ENCODE peak calls at places on chromosomes 4 and X, in seven cellular contexts. One of them, this sample, is unnamed.

GRCh38 chrX:48972214-48973164 is 845 bp upstream of the KCND1 start:
- DNase-seq in astrocyte of the cerebellum: no peak
- DNase-seq in prostate gland: no peak
- DNase-seq in mucosa of descending colon: no peak
- DNase-seq in cardiac muscle cell: peak
- DNase-seq in left lung: no peak
- DNase-seq in MM.1S: peak
- DNase-seq in this sample: no peak

GRCh38 chr4:10671750-10672149 is 12.8 kb downstream of the CLNK start:
- DNase-seq in astrocyte of the cerebellum: no peak
- DNase-seq in prostate gland: no peak
- DNase-seq in mucosa of descending colon: no peak
- DNase-seq in cardiac muscle cell: no peak
- DNase-seq in left lung: no peak
- DNase-seq in MM.1S: peak
- DNase-seq in this sample: no peak

GRCh38 chr4:68904786-68905185 is 46.8 kb downstream of the UGT2A3 start:
- DNase-seq in astrocyte of the cerebellum: no peak
- DNase-seq in prostate gland: peak
- DNase-seq in mucosa of descending colon: no peak
- DNase-seq in cardiac muscle cell: no peak
- DNase-seq in left lung: no peak
- DNase-seq in MM.1S: peak
- DNase-seq in this sample: no peak

GRCh38 chr4:42501624-42502401 is 104.5 kb downstream of the SHISA3 start:
- DNase-seq in astrocyte of the cerebellum: no peak
- DNase-seq in prostate gland: no peak
- DNase-seq in mucosa of descending colon: no peak
- DNase-seq in cardiac muscle cell: no peak
- DNase-seq in left lung: no peak
- DNase-seq in MM.1S: no peak
- DNase-seq in this sample: no peak

GRCh38 chr4:8861576-8862279 is 9.9 kb downstream of the HMX1 start:
- DNase-seq in astrocyte of the cerebellum: no peak
- DNase-seq in prostate gland: no peak
- DNase-seq in mucosa of descending colon: peak
- DNase-seq in cardiac muscle cell: no peak
- DNase-seq in left lung: peak
- DNase-seq in MM.1S: no peak
- DNase-seq in this sample: no peak

GRCh38 chrX:19739683-19740082 is 147.7 kb downstream of the SH3KBP1 start:
- DNase-seq in astrocyte of the cerebellum: peak
- DNase-seq in prostate gland: peak
- DNase-seq in mucosa of descending colon: no peak
- DNase-seq in cardiac muscle cell: peak
- DNase-seq in left lung: no peak
- DNase-seq in MM.1S: peak
- DNase-seq in this sample: peak

GRCh38 chr4:139763668-139764067 is 98.0 kb downstream of the MGST2 start:
- DNase-seq in astrocyte of the cerebellum: no peak
- DNase-seq in prostate gland: peak
- DNase-seq in mucosa of descending colon: no peak
- DNase-seq in cardiac muscle cell: no peak
- DNase-seq in left lung: no peak
- DNase-seq in MM.1S: peak
- DNase-seq in this sample: no peak

GRCh38 chrX:134470013-134470412 is 10.0 kb downstream of the HPRT1 start:
- DNase-seq in astrocyte of the cerebellum: no peak
- DNase-seq in prostate gland: no peak
- DNase-seq in mucosa of descending colon: no peak
- DNase-seq in cardiac muscle cell: no peak
- DNase-seq in left lung: no peak
- DNase-seq in MM.1S: no peak
- DNase-seq in this sample: no peak

GRCh38 chr4:119858176-119858575 is 208.5 kb downstream of the MAD2L1 start:
- DNase-seq in astrocyte of the cerebellum: no peak
- DNase-seq in prostate gland: no peak
- DNase-seq in mucosa of descending colon: no peak
- DNase-seq in cardiac muscle cell: no peak
- DNase-seq in left lung: no peak
- DNase-seq in MM.1S: no peak
- DNase-seq in this sample: no peak

GRCh38 chr4:87865960-87866598 is 33.3 kb downstream of the MEPE start:
- DNase-seq in astrocyte of the cerebellum: no peak
- DNase-seq in prostate gland: no peak
- DNase-seq in mucosa of descending colon: no peak
- DNase-seq in cardiac muscle cell: no peak
- DNase-seq in left lung: no peak
- DNase-seq in MM.1S: no peak
- DNase-seq in this sample: no peak

GRCh38 chrX:120692319-120692718 is 62.5 kb upstream of the C1GALT1C1 start:
- DNase-seq in astrocyte of the cerebellum: no peak
- DNase-seq in prostate gland: no peak
- DNase-seq in mucosa of descending colon: no peak
- DNase-seq in cardiac muscle cell: no peak
- DNase-seq in left lung: no peak
- DNase-seq in MM.1S: no peak
- DNase-seq in this sample: no peak

GRCh38 chrX:109889289-109890006 is 113.5 kb upstream of the TMEM164 start:
- DNase-seq in astrocyte of the cerebellum: peak
- DNase-seq in prostate gland: no peak
- DNase-seq in mucosa of descending colon: no peak
- DNase-seq in cardiac muscle cell: peak
- DNase-seq in left lung: no peak
- DNase-seq in MM.1S: no peak
- DNase-seq in this sample: no peak

GRCh38 chrX:17521871-17522693 is 147.1 kb downstream of the NHS start:
- DNase-seq in astrocyte of the cerebellum: no peak
- DNase-seq in prostate gland: no peak
- DNase-seq in mucosa of descending colon: no peak
- DNase-seq in cardiac muscle cell: peak
- DNase-seq in left lung: no peak
- DNase-seq in MM.1S: no peak
- DNase-seq in this sample: no peak

GRCh38 chrX:46260502-46260901 is 284.7 kb downstream of the ZNF674 start:
- DNase-seq in astrocyte of the cerebellum: no peak
- DNase-seq in prostate gland: no peak
- DNase-seq in mucosa of descending colon: no peak
- DNase-seq in cardiac muscle cell: no peak
- DNase-seq in left lung: no peak
- DNase-seq in MM.1S: no peak
- DNase-seq in this sample: no peak

GRCh38 chrX:133921764-133922389 is 63.5 kb downstream of the GPC3 start:
- DNase-seq in astrocyte of the cerebellum: no peak
- DNase-seq in prostate gland: peak
- DNase-seq in mucosa of descending colon: no peak
- DNase-seq in cardiac muscle cell: peak
- DNase-seq in left lung: no peak
- DNase-seq in MM.1S: peak
- DNase-seq in this sample: peak

GRCh38 chrX:152637649-152638442 is at the start of gene GABRQ:
- DNase-seq in astrocyte of the cerebellum: peak
- DNase-seq in prostate gland: peak
- DNase-seq in mucosa of descending colon: no peak
- DNase-seq in cardiac muscle cell: peak
- DNase-seq in left lung: peak
- DNase-seq in MM.1S: peak
- DNase-seq in this sample: peak

DNA sequence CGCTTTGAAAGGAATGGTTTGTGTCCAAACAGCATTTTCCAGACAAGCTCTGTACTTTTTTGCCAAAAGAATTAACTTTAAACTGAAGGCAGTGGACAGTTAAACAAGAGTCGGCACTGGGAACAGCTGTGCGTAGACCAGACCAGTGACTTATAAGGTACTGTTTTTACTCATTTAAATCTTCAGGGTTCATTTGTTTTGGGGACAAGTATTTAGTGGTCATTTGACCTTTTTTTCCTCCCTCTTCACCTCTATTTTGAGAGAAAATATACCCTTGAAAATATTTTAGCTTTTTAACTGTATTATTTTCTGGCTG is 303.8 kb downstream of the ARHGAP24 start:
- DNase-seq in astrocyte of the cerebellum: no peak
- DNase-seq in prostate gland: no peak
- DNase-seq in mucosa of descending colon: no peak
- DNase-seq in cardiac muscle cell: peak
- DNase-seq in left lung: no peak
- DNase-seq in MM.1S: no peak
- DNase-seq in this sample: no peak
- H3K4me3 ChIP-seq in astrocyte of the cerebellum: peak
- H3K4me3 ChIP-seq in prostate gland: no peak
- H3K4me3 ChIP-seq in mucosa of descending colon: no peak
- H3K4me3 ChIP-seq in cardiac muscle cell: no peak
- H3K4me3 ChIP-seq in left lung: peak
- H3K4me3 ChIP-seq in MM.1S: no peak
- H3K4me3 ChIP-seq in this sample: peak

GRCh38 chrX:10175317-10175871 is 18.6 kb downstream of the CLCN4 start:
- DNase-seq in astrocyte of the cerebellum: peak
- DNase-seq in prostate gland: no peak
- DNase-seq in mucosa of descending colon: no peak
- DNase-seq in cardiac muscle cell: peak
- DNase-seq in left lung: no peak
- DNase-seq in MM.1S: no peak
- DNase-seq in this sample: no peak

GRCh38 chrX:10172867-10173266 is 16.1 kb downstream of the CLCN4 start:
- DNase-seq in astrocyte of the cerebellum: no peak
- DNase-seq in prostate gland: no peak
- DNase-seq in mucosa of descending colon: no peak
- DNase-seq in cardiac muscle cell: peak
- DNase-seq in left lung: no peak
- DNase-seq in MM.1S: no peak
- DNase-seq in this sample: no peak

GRCh38 chrX:10174051-10174450 is 17.3 kb downstream of the CLCN4 start:
- DNase-seq in astrocyte of the cerebellum: no peak
- DNase-seq in prostate gland: no peak
- DNase-seq in mucosa of descending colon: no peak
- DNase-seq in cardiac muscle cell: no peak
- DNase-seq in left lung: no peak
- DNase-seq in MM.1S: no peak
- DNase-seq in this sample: no peak

GRCh38 chrX:10174810-10175209 is 18.0 kb downstream of the CLCN4 start:
- DNase-seq in astrocyte of the cerebellum: no peak
- DNase-seq in prostate gland: no peak
- DNase-seq in mucosa of descending colon: no peak
- DNase-seq in cardiac muscle cell: no peak
- DNase-seq in left lung: no peak
- DNase-seq in MM.1S: no peak
- DNase-seq in this sample: no peak

GRCh38 chrX:10173331-10173900 is 16.6 kb downstream of the CLCN4 start:
- DNase-seq in astrocyte of the cerebellum: peak
- DNase-seq in prostate gland: peak
- DNase-seq in mucosa of descending colon: no peak
- DNase-seq in cardiac muscle cell: peak
- DNase-seq in left lung: no peak
- DNase-seq in MM.1S: no peak
- DNase-seq in this sample: no peak
- H3K4me3 ChIP-seq in astrocyte of the cerebellum: peak
- H3K4me3 ChIP-seq in prostate gland: no peak
- H3K4me3 ChIP-seq in mucosa of descending colon: no peak
- H3K4me3 ChIP-seq in cardiac muscle cell: no peak
- H3K4me3 ChIP-seq in left lung: no peak
- H3K4me3 ChIP-seq in MM.1S: no peak
- H3K4me3 ChIP-seq in this sample: no peak

DNA sequence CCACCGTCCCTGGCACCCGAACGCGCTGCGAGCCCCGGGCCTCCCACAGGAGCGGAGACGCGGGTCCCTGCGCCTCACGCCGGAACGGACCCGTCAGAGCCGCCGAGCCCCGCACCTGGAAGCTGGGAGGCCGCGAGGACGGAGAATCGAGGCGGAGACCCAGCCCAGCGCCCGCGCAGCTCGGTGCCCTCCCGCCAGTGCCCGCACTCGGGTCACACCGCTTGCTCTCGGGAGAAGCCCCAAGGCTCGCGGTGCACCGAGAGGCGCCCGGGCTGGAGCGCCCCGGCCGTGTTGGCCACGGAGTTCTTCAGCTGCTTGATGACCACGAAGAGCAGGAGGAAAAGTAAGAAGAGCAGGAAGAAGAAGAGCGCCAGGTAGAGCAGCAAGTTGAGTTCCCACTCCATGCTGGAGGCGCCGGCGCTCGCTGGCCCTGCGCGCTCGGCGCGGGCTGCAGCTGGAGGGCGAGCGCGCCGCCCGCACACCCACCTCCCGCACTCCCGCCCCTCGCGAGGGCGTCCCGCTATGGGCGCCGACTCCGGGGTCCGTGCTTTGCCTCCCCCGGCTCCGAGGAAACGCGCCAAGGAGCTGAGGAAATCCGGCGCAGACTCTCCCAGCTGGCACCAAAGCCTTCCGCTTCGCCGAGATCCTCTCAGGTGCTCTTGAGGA is at the start of gene SMIM43:
- DNase-seq in astrocyte of the cerebellum: no peak
- DNase-seq in prostate gland: no peak
- DNase-seq in mucosa of descending colon: no peak
- DNase-seq in cardiac muscle cell: peak
- DNase-seq in left lung: peak
- DNase-seq in MM.1S: no peak
- DNase-seq in this sample: peak
- H3K4me3 ChIP-seq in astrocyte of the cerebellum: peak
- H3K4me3 ChIP-seq in prostate gland: peak
- H3K4me3 ChIP-seq in mucosa of descending colon: no peak
- H3K4me3 ChIP-seq in cardiac muscle cell: peak
- H3K4me3 ChIP-seq in left lung: peak
- H3K4me3 ChIP-seq in MM.1S: no peak
- H3K4me3 ChIP-seq in this sample: peak

DNA sequence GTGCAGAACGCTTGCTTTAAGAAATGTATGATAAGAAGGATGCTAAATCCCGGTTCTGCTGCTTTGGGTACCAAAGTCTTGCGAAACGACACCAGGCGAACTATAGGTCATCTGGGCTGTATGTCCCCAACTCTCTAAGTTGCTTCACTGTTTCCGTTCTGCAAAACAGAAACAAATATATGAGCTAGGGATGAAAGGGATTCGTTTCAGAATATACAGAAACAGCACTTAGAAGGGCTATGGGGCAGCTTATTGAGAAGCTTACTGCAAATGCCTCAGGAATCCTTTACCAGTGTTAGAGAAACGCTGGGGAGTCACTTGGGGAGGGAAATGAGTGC is 293 bp upstream of the LRCH2 start:
- DNase-seq in astrocyte of the cerebellum: no peak
- DNase-seq in prostate gland: no peak
- DNase-seq in mucosa of descending colon: no peak
- DNase-seq in cardiac muscle cell: no peak
- DNase-seq in left lung: no peak
- DNase-seq in MM.1S: no peak
- DNase-seq in this sample: no peak
- H3K4me3 ChIP-seq in astrocyte of the cerebellum: peak
- H3K4me3 ChIP-seq in prostate gland: peak
- H3K4me3 ChIP-seq in mucosa of descending colon: no peak
- H3K4me3 ChIP-seq in cardiac muscle cell: peak
- H3K4me3 ChIP-seq in left lung: peak
- H3K4me3 ChIP-seq in MM.1S: no peak
- H3K4me3 ChIP-seq in this sample: peak